ENCODE peak calls at places on chromosomes 5 and 9, in five cellular contexts. One of them, this sample, is unnamed.

GRCh38 chr9:87596862-87597261 is 99.2 kb downstream of the DAPK1 start:
- DNase-seq in NCI-H510A: no peak
- DNase-seq in endothelial cell: no peak
- DNase-seq in NCI-H1417: no peak
- DNase-seq in iris pigment epithelial cell: peak; percentile 19
- DNase-seq in this sample: peak; percentile 55

GRCh38 chr5:9149988-9150387 is 395.9 kb downstream of the SEMA5A start:
- DNase-seq in NCI-H1417: no peak
- DNase-seq in NCI-H510A: peak; percentile 6
- DNase-seq in endothelial cell: no peak
- DNase-seq in iris pigment epithelial cell: peak; percentile 76
- DNase-seq in this sample: no peak

GRCh38 chr9:37740631-37741328 is 12.8 kb upstream of the TRMT10B start:
- DNase-seq in NCI-H510A: no peak
- DNase-seq in iris pigment epithelial cell: no peak
- DNase-seq in endothelial cell: no peak
- DNase-seq in NCI-H1417: no peak
- DNase-seq in this sample: no peak

GRCh38 chr5:144187699-144188294 is 17.1 kb downstream of the KCTD16 start:
- DNase-seq in NCI-H510A: peak; percentile 46
- DNase-seq in iris pigment epithelial cell: peak; percentile 99
- DNase-seq in NCI-H1417: peak; percentile 71
- DNase-seq in endothelial cell: no peak
- DNase-seq in this sample: peak; percentile 54

GRCh38 chr9:134469041-134469875 is 143.0 kb downstream of the RXRA start:
- DNase-seq in NCI-H510A: no peak
- DNase-seq in NCI-H1417: no peak
- DNase-seq in iris pigment epithelial cell: no peak
- DNase-seq in endothelial cell: no peak
- DNase-seq in this sample: no peak

GRCh38 chr5:141703133-141703561 is 21.1 kb upstream of the ARAP3 start:
- DNase-seq in iris pigment epithelial cell: no peak
- DNase-seq in NCI-H1417: peak; percentile 67
- DNase-seq in NCI-H510A: no peak
- DNase-seq in endothelial cell: no peak
- DNase-seq in this sample: no peak

GRCh38 chr5:2134543-2135299 is 252.0 kb upstream of the IRX4 start:
- DNase-seq in endothelial cell: no peak
- DNase-seq in NCI-H510A: no peak
- DNase-seq in NCI-H1417: no peak
- DNase-seq in iris pigment epithelial cell: peak; percentile 4
- DNase-seq in this sample: peak; percentile 47

GRCh38 chr9:122192914-122193525 is 33.3 kb downstream of the MORN5 start:
- DNase-seq in NCI-H510A: no peak
- DNase-seq in iris pigment epithelial cell: peak; percentile 26
- DNase-seq in endothelial cell: no peak
- DNase-seq in NCI-H1417: no peak
- DNase-seq in this sample: no peak

GRCh38 chr5:156513123-156513814 is 186.3 kb downstream of the SGCD start:
- DNase-seq in NCI-H510A: no peak
- DNase-seq in NCI-H1417: no peak
- DNase-seq in endothelial cell: no peak
- DNase-seq in iris pigment epithelial cell: no peak
- DNase-seq in this sample: no peak

GRCh38 chr5:2187156-2187555 is 304.4 kb upstream of the IRX4 start:
- DNase-seq in NCI-H510A: no peak
- DNase-seq in endothelial cell: no peak
- DNase-seq in iris pigment epithelial cell: no peak
- DNase-seq in NCI-H1417: no peak
- DNase-seq in this sample: no peak

GRCh38 chr9:78103971-78104433 is 72.4 kb upstream of the GNAQ start:
- DNase-seq in NCI-H1417: no peak
- DNase-seq in NCI-H510A: no peak
- DNase-seq in endothelial cell: no peak
- DNase-seq in iris pigment epithelial cell: no peak
- DNase-seq in this sample: no peak

GRCh38 chr5:16744164-16744880 is 127.5 kb upstream of the RETREG1 start:
- DNase-seq in NCI-H1417: no peak
- DNase-seq in NCI-H510A: no peak
- DNase-seq in endothelial cell: no peak
- DNase-seq in iris pigment epithelial cell: peak; percentile 19
- DNase-seq in this sample: no peak